ENCODE peak calls at places on chromosomes 5 and 9, in seven cellular contexts. One of them, this sample, is unnamed.

GRCh38 chr5:6328173-6328572 is 50.2 kb downstream of the MED10 start:
- DNase-seq in endothelial cell: peak; percentile 65
- DNase-seq in WTC11: peak; percentile 86
- DNase-seq in COLO829: peak; percentile 12
- DNase-seq in GM13976: no peak
- DNase-seq in aorta: no peak
- DNase-seq in left colon: no peak
- DNase-seq in this sample: peak; percentile 16

GRCh38 chr5:139407517-139407916 is 3.6 kb upstream of the SPATA24 start:
- DNase-seq in left colon: no peak
- DNase-seq in WTC11: no peak
- DNase-seq in GM13976: peak; percentile 53
- DNase-seq in aorta: no peak
- DNase-seq in COLO829: no peak
- DNase-seq in endothelial cell: no peak
- DNase-seq in this sample: no peak

GRCh38 chr5:125401724-125402622 is 655.5 kb upstream of the ZNF608 start:
- DNase-seq in COLO829: no peak
- DNase-seq in GM13976: no peak
- DNase-seq in left colon: no peak
- DNase-seq in aorta: no peak
- DNase-seq in WTC11: no peak
- DNase-seq in endothelial cell: no peak
- DNase-seq in this sample: no peak

GRCh38 chr5:126477681-126478117 is 54.5 kb downstream of the GRAMD2B start:
- DNase-seq in endothelial cell: no peak
- DNase-seq in COLO829: no peak
- DNase-seq in aorta: no peak
- DNase-seq in WTC11: no peak
- DNase-seq in left colon: no peak
- DNase-seq in GM13976: no peak
- DNase-seq in this sample: no peak

GRCh38 chr9:5838884-5839571 is 6.1 kb upstream of the ERMP1 start:
- DNase-seq in COLO829: no peak
- DNase-seq in left colon: peak; percentile 80
- DNase-seq in aorta: no peak
- DNase-seq in GM13976: no peak
- DNase-seq in WTC11: no peak
- DNase-seq in endothelial cell: no peak
- DNase-seq in this sample: peak; percentile 61

GRCh38 chr9:17810728-17811634 is 232.1 kb downstream of the SH3GL2 start:
- DNase-seq in aorta: no peak
- DNase-seq in COLO829: peak; percentile 18
- DNase-seq in endothelial cell: peak; percentile 56
- DNase-seq in GM13976: peak; percentile 45
- DNase-seq in left colon: peak; percentile 43
- DNase-seq in WTC11: peak; percentile 47
- DNase-seq in this sample: peak; percentile 66

GRCh38 chr5:64612349-64612961 is 77.8 kb upstream of the SHISAL2B start:
- DNase-seq in left colon: no peak
- DNase-seq in endothelial cell: peak; percentile 58
- DNase-seq in COLO829: peak; percentile 42
- DNase-seq in WTC11: peak; percentile 38
- DNase-seq in GM13976: peak; percentile 11
- DNase-seq in aorta: no peak
- DNase-seq in this sample: peak; percentile 37

GRCh38 chr5:68265347-68265746 is 49.8 kb downstream of the PIK3R1 start:
- DNase-seq in left colon: no peak
- DNase-seq in WTC11: no peak
- DNase-seq in aorta: no peak
- DNase-seq in endothelial cell: no peak
- DNase-seq in COLO829: no peak
- DNase-seq in GM13976: no peak
- DNase-seq in this sample: no peak

GRCh38 chr9:14011799-14012560 is 302.0 kb downstream of the NFIB start:
- DNase-seq in COLO829: no peak
- DNase-seq in endothelial cell: no peak
- DNase-seq in aorta: no peak
- DNase-seq in WTC11: no peak
- DNase-seq in GM13976: no peak
- DNase-seq in left colon: no peak
- DNase-seq in this sample: no peak

GRCh38 chr5:167716376-167716775 is 575.1 kb upstream of the WWC1 start:
- DNase-seq in WTC11: no peak
- DNase-seq in aorta: no peak
- DNase-seq in GM13976: no peak
- DNase-seq in COLO829: no peak
- DNase-seq in left colon: no peak
- DNase-seq in endothelial cell: no peak
- DNase-seq in this sample: no peak

GRCh38 chr9:116238225-116238624 is 84.6 kb downstream of the PAPPA start:
- DNase-seq in GM13976: no peak
- DNase-seq in COLO829: no peak
- DNase-seq in aorta: no peak
- DNase-seq in WTC11: no peak
- DNase-seq in endothelial cell: no peak
- DNase-seq in left colon: no peak
- DNase-seq in this sample: no peak

GRCh38 chr5:81789033-81789432 is 38.1 kb upstream of the SSBP2 start:
- DNase-seq in endothelial cell: no peak
- DNase-seq in WTC11: no peak
- DNase-seq in aorta: no peak
- DNase-seq in COLO829: no peak
- DNase-seq in left colon: no peak
- DNase-seq in GM13976: no peak
- DNase-seq in this sample: no peak

GRCh38 chr5:144003636-144004035 is 166.8 kb downstream of the YIPF5 start:
- DNase-seq in endothelial cell: no peak
- DNase-seq in aorta: no peak
- DNase-seq in GM13976: no peak
- DNase-seq in left colon: no peak
- DNase-seq in WTC11: no peak
- DNase-seq in COLO829: no peak
- DNase-seq in this sample: no peak

GRCh38 chr9:6788175-6789016 is 30.6 kb downstream of the KDM4C start:
- DNase-seq in WTC11: peak; percentile 22
- DNase-seq in COLO829: peak; percentile 64
- DNase-seq in left colon: no peak
- DNase-seq in endothelial cell: peak; percentile 14
- DNase-seq in aorta: no peak
- DNase-seq in GM13976: no peak
- DNase-seq in this sample: peak; percentile 17

GRCh38 chr9:91037511-91038482 is 236.2 kb downstream of the SYK start:
- DNase-seq in left colon: peak; percentile 87
- DNase-seq in endothelial cell: no peak
- DNase-seq in GM13976: no peak
- DNase-seq in COLO829: peak; percentile 61
- DNase-seq in aorta: no peak
- DNase-seq in WTC11: no peak
- DNase-seq in this sample: peak; percentile 66

GRCh38 chr9:16112116-16112515 is 559.3 kb downstream of the CCDC171 start:
- DNase-seq in WTC11: no peak
- DNase-seq in endothelial cell: no peak
- DNase-seq in aorta: no peak
- DNase-seq in left colon: no peak
- DNase-seq in GM13976: no peak
- DNase-seq in COLO829: no peak
- DNase-seq in this sample: no peak

GRCh38 chr9:120252248-120252647 is 327.7 kb downstream of the CDK5RAP2 start:
- DNase-seq in COLO829: no peak
- DNase-seq in WTC11: peak; percentile 13
- DNase-seq in aorta: no peak
- DNase-seq in GM13976: no peak
- DNase-seq in left colon: no peak
- DNase-seq in endothelial cell: peak; percentile 17
- DNase-seq in this sample: no peak

GRCh38 chr9:122143296-122143695 is 16.3 kb downstream of the NDUFA8 start:
- DNase-seq in COLO829: no peak
- DNase-seq in endothelial cell: no peak
- DNase-seq in aorta: no peak
- DNase-seq in left colon: no peak
- DNase-seq in WTC11: no peak
- DNase-seq in GM13976: no peak
- DNase-seq in this sample: no peak

GRCh38 chr9:99031994-99032393 is 72.9 kb upstream of the TGFBR1 start:
- DNase-seq in endothelial cell: no peak
- DNase-seq in left colon: no peak
- DNase-seq in GM13976: no peak
- DNase-seq in COLO829: no peak
- DNase-seq in WTC11: no peak
- DNase-seq in aorta: no peak
- DNase-seq in this sample: no peak

GRCh38 chr5:126754609-126755008 is 22.3 kb upstream of the LMNB1 start:
- DNase-seq in left colon: no peak
- DNase-seq in aorta: no peak
- DNase-seq in WTC11: no peak
- DNase-seq in COLO829: no peak
- DNase-seq in endothelial cell: no peak
- DNase-seq in GM13976: no peak
- DNase-seq in this sample: no peak

GRCh38 chr5:140868721-140869554 is at the start of gene PCDHA11:
- DNase-seq in COLO829: peak; percentile 19
- DNase-seq in endothelial cell: peak; percentile 45
- DNase-seq in GM13976: no peak
- DNase-seq in aorta: no peak
- DNase-seq in left colon: no peak
- DNase-seq in WTC11: no peak
- DNase-seq in this sample: no peak

GRCh38 chr5:132501629-132501956 is 11.0 kb upstream of the IRF1 start:
- DNase-seq in COLO829: no peak
- DNase-seq in WTC11: no peak
- DNase-seq in aorta: no peak
- DNase-seq in GM13976: no peak
- DNase-seq in left colon: no peak
- DNase-seq in endothelial cell: no peak
- DNase-seq in this sample: no peak

GRCh38 chr9:135474915-135475314 is 4.7 kb upstream of the PPP1R26 start:
- DNase-seq in GM13976: peak; percentile 53
- DNase-seq in aorta: no peak
- DNase-seq in WTC11: peak; percentile 75
- DNase-seq in left colon: no peak
- DNase-seq in endothelial cell: peak; percentile 67
- DNase-seq in COLO829: peak; percentile 32
- DNase-seq in this sample: no peak

GRCh38 chr5:146820987-146821386 is 57.6 kb downstream of the PPP2R2B start:
- DNase-seq in aorta: no peak
- DNase-seq in WTC11: no peak
- DNase-seq in endothelial cell: no peak
- DNase-seq in GM13976: no peak
- DNase-seq in COLO829: no peak
- DNase-seq in left colon: no peak
- DNase-seq in this sample: no peak

GRCh38 chr9:91536211-91536691 is 112.6 kb upstream of the NFIL3 start:
- DNase-seq in GM13976: no peak
- DNase-seq in aorta: no peak
- DNase-seq in WTC11: no peak
- DNase-seq in endothelial cell: no peak
- DNase-seq in left colon: peak; percentile 78
- DNase-seq in COLO829: no peak
- DNase-seq in this sample: no peak

This sample was measured in body of pancreas.